ENCODE peak calls at places on chromosomes 4 and X, in eight cellular contexts. F is upper lobe of right lung; M is CD4-positive, CD25-positive, alpha-beta regulatory T cell; A is colonic mucosa; S is H9; W is neural crest cell; X is heart right ventricle; R is HCT116. H is an unnamed sample.

GRCh38 chrX:106952988-106953387 is 32.8 kb downstream of the CLDN2 start:
- DNase-seq in W (no peak), X (no peak), R (no peak), M (no peak), F (no peak), S (no peak), A (no peak), H (no peak)

GRCh38 chr4:87180767-87181166 is 39.7 kb downstream of the KLHL8 start:
- DNase-seq in W (no peak), M (no peak), X (no peak), S (no peak), R (no peak), A (no peak), F (no peak), H (no peak)

GRCh38 chrX:103877571-103877970 is 45.5 kb upstream of the RAB9B start:
- DNase-seq in S (no peak), A (no peak), M (no peak), F (no peak), W (no peak), X (no peak), R (no peak), H (no peak)

GRCh38 chr4:26838055-26838842 is 22.4 kb upstream of the STIM2 start:
- DNase-seq in A (no peak), W (no peak), R (no peak), F (no peak), X (no peak), M (peak; percentile 8), S (no peak), H (no peak)

GRCh38 chr4:22047793-22048192 is 99.2 kb upstream of the KCNIP4 start:
- DNase-seq in F (no peak), M (no peak), S (no peak), W (no peak), X (no peak), A (no peak), R (no peak), H (no peak)

GRCh38 chrX:108209006-108209554 is 117.5 kb downstream of the ATG4A start:
- DNase-seq in X (no peak), R (no peak), A (no peak), S (no peak), W (no peak), M (no peak), F (no peak), H (no peak)

GRCh38 chrX:151458824-151459223 is 61.8 kb downstream of the VMA21 start:
- DNase-seq in S (no peak), M (no peak), W (no peak), R (no peak), F (no peak), A (no peak), X (no peak), H (no peak)

GRCh38 chr4:151730003-151730559 is 30.7 kb downstream of the GATB start:
- DNase-seq in W (no peak), A (peak; percentile 74), S (peak; percentile 67), M (no peak), R (peak; percentile 10), F (no peak), X (no peak), H (no peak)

GRCh38 chr4:183636488-183636887 is 22.5 kb downstream of the RWDD4 start:
- DNase-seq in S (no peak), X (no peak), A (no peak), W (no peak), M (no peak), R (no peak), F (no peak), H (no peak)

GRCh38 chr4:98642991-98643426 is 15.4 kb downstream of the TSPAN5 start:
- DNase-seq in S (no peak), M (no peak), F (no peak), R (peak; percentile 68), W (no peak), A (no peak), X (no peak), H (no peak)

GRCh38 chr4:25815586-25815985 is 47.2 kb downstream of the SEL1L3 start:
- DNase-seq in R (no peak), W (no peak), F (no peak), M (no peak), A (no peak), S (no peak), X (no peak), H (no peak)

GRCh38 chr4:140858897-140859296 is 102.7 kb upstream of the TBC1D9 start:
- DNase-seq in X (no peak), M (no peak), A (no peak), F (no peak), S (no peak), R (no peak), W (no peak), H (no peak)

GRCh38 chr4:48296330-48296729 is 26.7 kb upstream of the TEC start:
- DNase-seq in R (no peak), W (no peak), A (no peak), S (no peak), F (no peak), M (peak; percentile 56), X (no peak), H (no peak)

GRCh38 chrX:39859991-39860861 is 237.5 kb downstream of the BCOR start:
- DNase-seq in W (no peak), X (no peak), A (no peak), F (no peak), M (peak; percentile 79), S (peak; percentile 87), R (peak; percentile 27), H (no peak)

GRCh38 chr4:7135389-7135746 is 57.0 kb upstream of the SORCS2 start:
- DNase-seq in A (no peak), W (no peak), S (no peak), M (no peak), R (no peak), X (no peak), F (no peak), H (no peak)

GRCh38 chr4:188714907-188715306 is 575.7 kb downstream of the TRIML1 start:
- DNase-seq in A (no peak), F (no peak), S (no peak), W (no peak), R (no peak), M (no peak), X (no peak), H (no peak)

GRCh38 chrX:118974088-118974907 is at the start of gene LONRF3:
- DNase-seq in X (peak; percentile 65), W (no peak), M (peak; percentile 73), R (no peak), A (peak; percentile 80), F (peak; percentile 88), S (no peak), H (no peak)

GRCh38 chr4:80989921-80990544 is 40.5 kb upstream of the BMP3 start:
- DNase-seq in X (no peak), S (no peak), M (peak; percentile 67), W (peak; percentile 20), A (peak; percentile 33), R (peak; percentile 50), F (no peak), H (peak; percentile 40)

GRCh38 chr4:121484633-121485032 is 103.8 kb upstream of the QRFPR start:
- DNase-seq in A (no peak), F (peak; percentile 64), W (no peak), M (peak; percentile 41), S (peak; percentile 61), X (no peak), R (peak; percentile 29), H (peak; percentile 8)

GRCh38 chr4:80393246-80393969 is 57.9 kb downstream of the CFAP299 start:
- DNase-seq in S (no peak), R (no peak), X (no peak), F (no peak), W (no peak), A (no peak), M (peak; percentile 7), H (no peak)

GRCh38 chr4:20318899-20319291 is 67.2 kb downstream of the SLIT2 start:
- DNase-seq in A (no peak), S (no peak), X (no peak), F (no peak), W (no peak), M (no peak), R (no peak), H (no peak)

GRCh38 chr4:1490011-1490905 is 84.0 kb upstream of the NKX1-1 start:
- DNase-seq in A (no peak), X (no peak), S (no peak), R (no peak), M (no peak), F (peak; percentile 41), W (no peak), H (no peak)

GRCh38 chr4:70533211-70533610 is 14.8 kb downstream of the AMTN start:
- DNase-seq in A (no peak), W (no peak), R (no peak), M (no peak), S (no peak), F (no peak), X (no peak), H (no peak)

GRCh38 chr4:15891312-15891711 is 47.2 kb downstream of the FGFBP1 start:
- DNase-seq in R (no peak), F (no peak), X (no peak), M (no peak), W (no peak), S (no peak), A (no peak), H (no peak)

GRCh38 chr4:127759893-127760292 is 22.2 kb upstream of the HSPA4L start:
- DNase-seq in M (no peak), R (no peak), X (no peak), A (no peak), F (no peak), S (no peak), W (no peak), H (no peak)

H was measured in NCI-H1436.